ENCODE peak calls at places on chromosome 1, in seven cellular contexts. V, R, U, W, T, N and F are unnamed samples.

GRCh38 chr1:116755036-116755435 is 806 bp downstream of the CD2 start:
- DNase-seq in V (no peak), R (no peak), U (peak; percentile 25), W (no peak), T (no peak), N (no peak), F (no peak)

GRCh38 chr1:8482844-8483436 is 165.0 kb downstream of the SLC45A1 start:
- DNase-seq in V (no peak), R (no peak), U (no peak), W (peak; percentile 10), T (no peak), N (no peak), F (no peak)

GRCh38 chr1:50265790-50266314 is 157.1 kb downstream of the ELAVL4 start:
- DNase-seq in V (no peak), R (no peak), U (no peak), W (no peak), T (no peak), N (peak; percentile 22), F (no peak)

GRCh38 chr1:167927075-167927754 is 9.3 kb upstream of the DCAF6 start:
- DNase-seq in V (no peak), R (no peak), U (no peak), W (no peak), T (no peak), N (no peak), F (no peak)

GRCh38 chr1:197733324-197733723 is 42.0 kb downstream of the DENND1B start:
- DNase-seq in V (no peak), R (no peak), U (no peak), W (no peak), T (no peak), N (no peak), F (no peak)

GRCh38 chr1:7550981-7551380 is 220.1 kb upstream of the VAMP3 start:
- DNase-seq in V (no peak), R (no peak), U (no peak), W (no peak), T (no peak), N (no peak), F (no peak)

GRCh38 chr1:66633128-66633527 is 99.2 kb downstream of the SGIP1 start:
- DNase-seq in V (no peak), R (no peak), U (no peak), W (no peak), T (no peak), N (no peak), F (no peak)

GRCh38 chr1:6464915-6465314 is 1.1 kb downstream of the TNFRSF25 start:
- DNase-seq in V (no peak), R (no peak), U (no peak), W (no peak), T (no peak), N (no peak), F (no peak)

GRCh38 chr1:14946567-14947285 is 206.8 kb upstream of the TMEM51 start:
- DNase-seq in V (no peak), R (no peak), U (no peak), W (peak; percentile 69), T (no peak), N (no peak), F (no peak)

GRCh38 chr1:30411206-30411605 is 312.2 kb downstream of the MATN1 start:
- DNase-seq in V (no peak), R (no peak), U (no peak), W (no peak), T (no peak), N (no peak), F (no peak)

GRCh38 chr1:10730985-10731384 is 65.5 kb downstream of the CASZ1 start:
- DNase-seq in V (no peak), R (peak; percentile 15), U (no peak), W (peak; percentile 80), T (peak; percentile 70), N (no peak), F (no peak)

GRCh38 chr1:6490181-6491075 is 1.0 kb downstream of the PLEKHG5 start:
- DNase-seq in V (peak; percentile 86), R (peak; percentile 32), U (peak; percentile 63), W (peak; percentile 83), T (no peak), N (no peak), F (peak; percentile 75)